ENCODE peak calls at places on chromosomes 5 and 9, in six cellular contexts. X is Panc1, Y is left ventricle myocardium inferior, L is uterus, P is mammary epithelial cell, J is ascending aorta. Q is an unnamed sample.

GRCh38 chr5:38528162-38528703 is 28.2 kb downstream of the LIFR start:
- DNase-seq in Y (no peak), L (no peak), X (no peak), J (no peak), P (no peak), Q (no peak)

GRCh38 chr9:135624282-135624681 is 15.1 kb downstream of the GLT6D1 start:
- DNase-seq in P (no peak), L (no peak), Y (no peak), X (no peak), J (no peak), Q (no peak)

GRCh38 chr5:160262665-160263064 is 33.4 kb downstream of the FABP6 start:
- DNase-seq in Y (no peak), P (no peak), J (no peak), X (no peak), L (no peak), Q (no peak)

GRCh38 chr5:154087260-154087659 is 48.5 kb downstream of the MFAP3 start:
- DNase-seq in Y (no peak), X (no peak), J (no peak), P (no peak), L (no peak), Q (no peak)

GRCh38 chr5:157560560-157560959 is 15.0 kb downstream of the ADAM19 start:
- DNase-seq in J (no peak), X (no peak), Y (no peak), L (no peak), P (no peak), Q (no peak)

GRCh38 chr5:33120671-33121070 is 320.1 kb upstream of the TARS1 start:
- DNase-seq in J (no peak), P (no peak), L (no peak), Y (no peak), X (no peak), Q (no peak)

GRCh38 chr5:72693546-72693945 is 122.9 kb upstream of the TNPO1 start:
- DNase-seq in X (no peak), L (no peak), Y (no peak), P (no peak), J (no peak), Q (no peak)

GRCh38 chr9:84339951-84340350 is 607 bp downstream of the SLC28A3 start:
- DNase-seq in X (no peak), Y (peak; percentile 28), P (peak; percentile 81), J (no peak), L (no peak), Q (no peak)

GRCh38 chr5:116885825-116886224 is 311.2 kb upstream of the SEMA6A start:
- DNase-seq in Y (no peak), P (no peak), L (no peak), J (no peak), X (no peak), Q (no peak)

GRCh38 chr9:84466580-84467285 is 126.2 kb upstream of the SLC28A3 start:
- DNase-seq in P (no peak), L (no peak), X (no peak), Y (no peak), J (no peak), Q (no peak)

GRCh38 chr9:89608646-89609335 is 4.0 kb downstream of the GADD45G start:
- DNase-seq in J (no peak), P (no peak), Y (no peak), L (no peak), X (no peak), Q (no peak)

GRCh38 chr5:17378346-17378984 is 119.6 kb upstream of the TAF11L2 start:
- DNase-seq in P (no peak), Y (no peak), L (no peak), J (no peak), X (no peak), Q (no peak)

GRCh38 chr5:34014614-34015013 is 6.8 kb upstream of the AMACR start:
- DNase-seq in P (no peak), X (no peak), J (no peak), L (no peak), Y (no peak), Q (no peak)

GRCh38 chr9:77915744-77916143 is 115.9 kb downstream of the GNAQ start:
- DNase-seq in Y (no peak), J (no peak), P (no peak), L (no peak), X (no peak), Q (no peak)
- H3K27ac ChIP-seq in Y (peak overlapping the region; percentile 1), J (peak overlapping the region; percentile 14), P (no peak overlapping the region), L (peak overlapping the region; percentile 3), X (no peak overlapping the region), Q (no peak overlapping the region)

DNA sequence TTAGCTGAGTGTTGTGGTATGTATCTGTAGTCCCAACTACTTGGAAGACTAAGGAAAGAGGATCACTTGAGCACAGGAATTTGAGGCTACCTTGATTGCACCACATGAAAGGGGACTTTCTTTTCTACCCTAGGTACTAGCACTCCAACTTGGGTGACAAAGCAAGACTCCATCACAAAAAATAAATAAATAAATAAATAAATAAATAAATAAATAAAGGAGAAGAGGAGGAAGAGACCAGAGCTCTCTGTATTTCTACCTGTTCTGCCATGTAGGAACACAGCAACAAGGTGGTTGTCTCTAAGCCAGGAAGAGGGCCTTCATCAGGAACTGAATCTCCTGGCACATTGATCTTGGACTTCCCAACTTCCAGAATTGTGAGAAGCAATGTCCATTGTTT is 118.6 kb downstream of the HMHB1 start:
- DNase-seq in J (no peak), X (no peak), Y (no peak), P (no peak), L (no peak), Q (no peak)
- H3K4me3 ChIP-seq in J (no peak overlapping the region), X (no peak overlapping the region), Y (no peak overlapping the region), P (no peak overlapping the region), L (no peak overlapping the region), Q (no peak overlapping the region)

GRCh38 chr9:106962105-106962504 is 99.1 kb downstream of the ZNF462 start:
- DNase-seq in Y (no peak), P (no peak), J (no peak), L (no peak), X (no peak), Q (no peak)
- H3K36me3 ChIP-seq in Y (peaks cover 4% of the 10 kb centered on the region), P (peaks cover 5% of the 10 kb centered on the region), J (no peaks in the 10 kb centered on the region), L (no peaks in the 10 kb centered on the region), X (no peaks in the 10 kb centered on the region), Q (peaks cover 5% of the 10 kb centered on the region)

GRCh38 chr5:176529824-176530195 is 7.4 kb downstream of the RNF44 start:
- DNase-seq in X (no peak), P (no peak), L (no peak), J (no peak), Y (no peak), Q (no peak)
- H3K27ac ChIP-seq in X (no peak overlapping the region), P (no peak overlapping the region), L (no peak overlapping the region), J (no peak overlapping the region), Y (no peak overlapping the region), Q (no peak overlapping the region)

GRCh38 chr5:150778517-150779396 is at the start of gene SMIM3:
- DNase-seq in Y (peak; percentile 89), X (no peak), L (peak; percentile 80), P (peak; percentile 72), J (peak; percentile 92), Q (no peak)

GRCh38 chr5:150781706-150782614 is 3.4 kb downstream of the SMIM3 start:
- DNase-seq in Y (peak; percentile 64), P (peak; percentile 88), J (peak; percentile 95), X (no peak), L (peak; percentile 79), Q (no peak)

GRCh38 chr5:150780816-150781221 is 2.3 kb downstream of the SMIM3 start:
- DNase-seq in J (no peak), L (no peak), X (no peak), Y (no peak), P (peak; percentile 82), Q (no peak)

GRCh38 chr5:150779397-150780179 is 1.0 kb downstream of the SMIM3 start:
- DNase-seq in L (no peak), Y (no peak), P (peak; percentile 34), J (no peak), X (no peak), Q (no peak)

GRCh38 chr5:150780180-150780692 is 1.7 kb downstream of the SMIM3 start:
- DNase-seq in J (peak; percentile 75), P (peak; percentile 56), X (no peak), L (peak; percentile 68), Y (peak; percentile 47), Q (no peak)
- H3K4me3 ChIP-seq in J (peak overlapping the region; percentile 88), P (peak overlapping the region; percentile 6), X (peak overlapping the region; percentile 87), L (peak overlapping the region; percentile 60), Y (peak overlapping the region; percentile 75), Q (no peak overlapping the region)

GRCh38 chr9:98016137-98016680 is 33.1 kb downstream of the ANP32B start:
- DNase-seq in J (no peak), L (no peak), Y (no peak), P (no peak), X (no peak), Q (no peak)
- H3K36me3 ChIP-seq in J (peaks cover 90% of the 10 kb centered on the region), L (no peaks in the 10 kb centered on the region), Y (peaks cover 68% of the 10 kb centered on the region), P (peaks cover 58% of the 10 kb centered on the region), X (peaks cover 28% of the 10 kb centered on the region), Q (peaks cover 3% of the 10 kb centered on the region)

DNA sequence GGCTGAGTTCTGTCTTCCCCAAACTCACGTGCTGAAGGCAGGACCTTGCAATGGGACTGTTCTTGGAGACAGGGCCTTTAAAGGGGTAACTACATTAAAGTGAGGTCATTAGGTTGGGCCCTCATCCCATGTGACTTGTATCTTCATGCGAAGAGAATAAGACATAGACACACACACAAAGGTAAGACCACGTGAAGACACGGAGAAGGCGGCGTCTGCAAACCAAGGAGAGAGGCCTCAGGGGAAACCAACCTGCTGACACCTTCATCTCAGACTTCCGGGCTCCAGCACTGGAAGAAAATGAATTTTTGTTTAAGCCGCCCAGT is 50.7 kb upstream of the KCNMB1 start:
- DNase-seq in L (no peak), J (no peak), Y (no peak), P (no peak), X (no peak), Q (no peak)
- H3K27ac ChIP-seq in L (no peak overlapping the region), J (no peak overlapping the region), Y (no peak overlapping the region), P (no peak overlapping the region), X (no peak overlapping the region), Q (no peak overlapping the region)

GRCh38 chr5:138953370-138954256 is 78.5 kb upstream of the LRRTM2 start:
- DNase-seq in Y (peak; percentile 92), X (no peak), J (peak; percentile 85), L (peak; percentile 86), P (no peak), Q (no peak)
- H3K4me3 ChIP-seq in Y (peak overlapping the region; percentile 35), X (no peak overlapping the region), J (peak overlapping the region; percentile 16), L (no peak overlapping the region), P (no peak overlapping the region), Q (no peak overlapping the region)

Q was measured in iPS DF 6.9.